ENCODE peak calls at places on chromosome 6, in five cellular contexts. K is neural crest cell, X is PC-3, S is fibroblast of mammary gland, B is uterus. A is an unnamed sample.

GRCh38 chr6:145295746-145296145 is 439.6 kb downstream of the EPM2A start:
- DNase-seq in K (no peak), X (no peak), S (no peak), B (no peak), A (no peak)

GRCh38 chr6:68876792-68877493 is 241.9 kb downstream of the ADGRB3 start:
- DNase-seq in K (no peak), X (peak), S (peak), B (no peak), A (peak)

GRCh38 chr6:128964233-128964755 is 81.4 kb downstream of the LAMA2 start:
- DNase-seq in K (no peak), X (no peak), S (no peak), B (no peak), A (no peak)

GRCh38 chr6:138971601-138972000 is 16.5 kb downstream of the REPS1 start:
- DNase-seq in K (no peak), X (no peak), S (peak), B (no peak), A (no peak)

GRCh38 chr6:109872968-109873545 is 105.1 kb upstream of the GPR6 start:
- DNase-seq in K (no peak), X (no peak), S (no peak), B (no peak), A (no peak)

GRCh38 chr6:41555326-41556300 is 9.4 kb downstream of the FOXP4 start:
- DNase-seq in K (no peak), X (no peak), S (no peak), B (no peak), A (no peak)

GRCh38 chr6:155194399-155194798 is 69.4 kb upstream of the CLDN20 start:
- DNase-seq in K (no peak), X (peak), S (no peak), B (no peak), A (no peak)

GRCh38 chr6:52263709-52264320 is 19.5 kb upstream of the IL17F start:
- DNase-seq in K (peak), X (peak), S (peak), B (peak), A (peak)

GRCh38 chr6:11978169-11978987 is 33.7 kb upstream of the HIVEP1 start:
- DNase-seq in K (no peak), X (no peak), S (no peak), B (no peak), A (peak)

GRCh38 chr6:87366428-87366827 is 21.8 kb downstream of the C6orf163 start:
- DNase-seq in K (no peak), X (no peak), S (peak), B (no peak), A (no peak)

GRCh38 chr6:5457036-5457435 is 195.7 kb downstream of the FARS2 start:
- DNase-seq in K (no peak), X (peak), S (peak), B (no peak), A (no peak)

GRCh38 chr6:170443151-170443662 is 109.9 kb downstream of the PSMB1 start:
- DNase-seq in K (no peak), X (no peak), S (no peak), B (peak), A (no peak)

GRCh38 chr6:96301781-96302180 is 219.8 kb upstream of the UFL1 start:
- DNase-seq in K (no peak), X (peak), S (no peak), B (no peak), A (no peak)

GRCh38 chr6:67558985-67559384 is 1076.1 kb upstream of the ADGRB3 start:
- DNase-seq in K (no peak), X (no peak), S (no peak), B (no peak), A (no peak)

GRCh38 chr6:12572884-12573824 is 143.4 kb upstream of the PHACTR1 start:
- DNase-seq in K (no peak), X (peak), S (peak), B (no peak), A (no peak)

GRCh38 chr6:158290659-158291058 is 21.6 kb upstream of the TULP4 start:
- DNase-seq in K (no peak), X (no peak), S (no peak), B (no peak), A (peak)

GRCh38 chr6:35024601-35025054 is 116.5 kb downstream of the TCP11 start:
- DNase-seq in K (no peak), X (peak), S (peak), B (no peak), A (no peak)

GRCh38 chr6:156700440-156701057 is 76.6 kb upstream of the ARID1B start:
- DNase-seq in K (no peak), X (no peak), S (no peak), B (no peak), A (no peak)

GRCh38 chr6:55668625-55669024 is 89.6 kb upstream of the HMGCLL1 start:
- DNase-seq in K (no peak), X (no peak), S (peak), B (no peak), A (no peak)

GRCh38 chr6:36678488-36679042 is at the start of gene CDKN1A:
- DNase-seq in K (peak), X (peak), S (peak), B (peak), A (peak)
- TF ChIP-seq CTCF in K (no peak), X (no peak), S (no peak), B (no peak), A (no peak)

DNA sequence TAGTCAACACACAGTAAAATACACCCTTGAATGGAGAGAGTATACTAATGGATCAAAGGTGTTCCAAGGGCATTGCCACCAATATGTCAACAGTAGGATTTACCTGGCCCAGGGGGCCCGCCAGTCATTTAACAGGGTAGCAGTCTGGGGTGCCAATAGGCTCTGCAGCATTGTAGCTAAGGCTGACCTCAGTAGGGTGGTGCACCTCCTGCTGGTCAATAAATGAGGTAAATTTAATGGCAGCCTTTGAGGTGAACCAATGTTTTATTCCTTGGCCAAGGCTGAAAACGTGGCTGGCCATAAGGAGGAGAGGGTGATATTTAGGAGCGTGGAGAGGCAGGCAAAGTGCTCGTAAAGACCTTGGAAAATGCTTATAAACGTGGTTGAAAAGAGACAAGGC is 147.2 kb downstream of the RPS12 start:
- DNase-seq in K (no peak), X (peak), S (no peak), B (no peak), A (no peak)
- TF ChIP-seq CTCF in K (peak), X (peak), S (peak), B (no peak), A (peak)

GRCh38 chr6:10422282-10423034 is 7.6 kb upstream of the TFAP2A start:
- DNase-seq in K (no peak), X (no peak), S (no peak), B (no peak), A (peak)

GRCh38 chr6:10425973-10426780 is 11.3 kb upstream of the TFAP2A start:
- DNase-seq in K (no peak), X (no peak), S (no peak), B (no peak), A (peak)

GRCh38 chr6:10425177-10425972 is 10.5 kb upstream of the TFAP2A start:
- DNase-seq in K (no peak), X (no peak), S (no peak), B (no peak), A (no peak)

GRCh38 chr6:10421508-10422281 is 6.8 kb upstream of the TFAP2A start:
- DNase-seq in K (no peak), X (no peak), S (no peak), B (no peak), A (peak)

DNA sequence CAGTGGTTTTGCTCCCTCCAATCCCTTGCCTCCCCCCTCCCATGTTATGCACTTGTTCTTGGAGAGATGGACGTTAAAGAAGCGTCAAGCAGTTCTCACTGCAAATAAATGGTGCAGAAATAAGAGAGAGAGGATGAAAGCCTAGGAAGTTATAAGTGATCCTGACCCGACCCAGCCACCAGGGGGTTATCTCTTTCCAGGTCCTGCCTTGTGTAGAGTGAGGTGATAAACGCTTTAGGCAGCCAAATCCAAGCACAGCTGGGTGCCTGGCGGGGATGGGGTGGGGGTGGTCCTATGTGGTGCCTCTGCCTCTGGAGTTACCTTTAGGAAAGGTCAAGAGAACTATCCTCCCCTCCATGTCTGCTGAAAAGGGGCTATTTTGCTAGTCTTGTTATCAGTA is 9.1 kb upstream of the TFAP2A start:
- DNase-seq in K (no peak), X (no peak), S (no peak), B (no peak), A (peak)
- TF ChIP-seq CTCF in K (peak), X (peak), S (no peak), B (no peak), A (no peak)

DNA sequence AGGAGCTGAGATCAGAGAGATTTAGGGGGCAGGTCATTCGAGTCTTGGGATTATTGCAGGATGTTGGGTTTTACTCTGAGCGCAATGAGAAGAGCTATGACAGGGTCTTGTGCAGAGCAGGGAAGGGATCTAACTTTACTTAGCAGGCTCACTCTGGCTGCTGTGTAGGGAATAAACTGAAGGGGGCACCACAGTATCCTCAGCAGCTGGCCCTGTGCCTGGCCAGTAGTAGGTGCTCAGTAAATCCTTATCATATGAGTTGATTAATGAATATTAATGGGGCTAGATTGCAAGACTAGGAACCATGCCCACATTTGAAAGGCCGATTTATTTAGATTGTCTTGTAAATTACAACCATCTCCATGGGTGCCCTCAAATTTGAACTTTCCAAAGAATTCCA is 4.6 kb upstream of the MDGA1 start:
- DNase-seq in K (no peak), X (no peak), S (no peak), B (no peak), A (no peak)
- TF ChIP-seq CTCF in K (peak), X (no peak), S (peak), B (no peak), A (no peak)